ENCODE peak calls at places on chromosomes 5 and 9, in ten cellular contexts. R is iPS DF 6.9; M is aorta; U is cardiac muscle cell; O is brain microvascular endothelial cell; W is A673; F is IMR-90; L is hepatocyte; Q is CD4-positive, alpha-beta memory T cell; J is neuronal stem cell. I is an unnamed sample. For H3K36me3 and H3K27me3, the result is how much of the 10 kb centered on the place peaks cover.

GRCh38 chr5:141869514-141869913 is 8.7 kb downstream of the PCDH1 start:
- DNase-seq in R (no peak), M (peak), U (no peak), O (no peak), W (no peak), F (no peak), L (no peak), Q (no peak), J (no peak), I (peak)

GRCh38 chr5:54217826-54218503 is 92.4 kb downstream of the ARL15 start:
- DNase-seq in R (peak), M (no peak), U (peak), O (peak), W (peak), F (peak), L (peak), Q (peak), J (peak), I (no peak)

GRCh38 chr9:104091708-104092107 is 2.4 kb upstream of the SMC2 start:
- DNase-seq in R (no peak), M (no peak), U (peak), O (peak), W (peak), F (peak), L (no peak), Q (no peak), J (no peak), I (peak)

GRCh38 chr5:122153230-122153629 is 23.9 kb downstream of the ZNF474 start:
- DNase-seq in R (no peak), M (no peak), U (no peak), O (no peak), W (no peak), F (peak), L (no peak), Q (no peak), J (no peak), I (no peak)

GRCh38 chr9:32579706-32580331 is 6.9 kb upstream of the NDUFB6 start:
- DNase-seq in R (no peak), M (peak), U (peak), O (peak), W (peak), F (peak), L (peak), Q (peak), J (peak), I (peak)

GRCh38 chr9:119284118-119284517 is 85.1 kb downstream of the BRINP1 start:
- DNase-seq in R (no peak), M (no peak), U (peak), O (no peak), W (peak), F (no peak), L (peak), Q (no peak), J (no peak), I (peak)

GRCh38 chr5:74765201-74765600 is 1.7 kb downstream of the GFM2 start:
- DNase-seq in R (no peak), M (no peak), U (no peak), O (no peak), W (no peak), F (no peak), L (no peak), Q (no peak), J (no peak), I (no peak)

GRCh38 chr9:37529111-37529510 is 43.4 kb downstream of the POLR1E start:
- DNase-seq in R (no peak), M (no peak), U (no peak), O (peak), W (no peak), F (no peak), L (no peak), Q (peak), J (no peak), I (no peak)

GRCh38 chr9:122209451-122209850 is 19.3 kb downstream of the LHX6 start:
- DNase-seq in R (no peak), M (peak), U (no peak), O (no peak), W (no peak), F (no peak), L (no peak), Q (no peak), J (no peak), I (no peak)

GRCh38 chr5:61479850-61480614 is 148.0 kb downstream of the ZSWIM6 start:
- DNase-seq in R (no peak), M (no peak), U (no peak), O (no peak), W (no peak), F (no peak), L (no peak), Q (no peak), J (no peak), I (no peak)

GRCh38 chr9:105908069-105908468 is 213.7 kb downstream of the TMEM38B start:
- DNase-seq in R (no peak), M (no peak), U (no peak), O (no peak), W (no peak), F (no peak), L (no peak), Q (no peak), J (no peak), I (no peak)

GRCh38 chr9:112295174-112295573 is 38.2 kb downstream of the PTBP3 start:
- DNase-seq in R (no peak), M (no peak), U (no peak), O (no peak), W (no peak), F (no peak), L (no peak), Q (no peak), J (no peak), I (no peak)

GRCh38 chr5:89396262-89396975 is 513.4 kb upstream of the MEF2C start:
- DNase-seq in R (no peak), M (no peak), U (no peak), O (peak), W (no peak), F (peak), L (no peak), Q (no peak), J (no peak), I (no peak)
- H3K4me3 ChIP-seq in R (no peak), M (no peak), U (no peak), O (no peak), W (no peak), F (no peak), L (no peak), Q (no peak), J (no peak), I (no peak)

DNA sequence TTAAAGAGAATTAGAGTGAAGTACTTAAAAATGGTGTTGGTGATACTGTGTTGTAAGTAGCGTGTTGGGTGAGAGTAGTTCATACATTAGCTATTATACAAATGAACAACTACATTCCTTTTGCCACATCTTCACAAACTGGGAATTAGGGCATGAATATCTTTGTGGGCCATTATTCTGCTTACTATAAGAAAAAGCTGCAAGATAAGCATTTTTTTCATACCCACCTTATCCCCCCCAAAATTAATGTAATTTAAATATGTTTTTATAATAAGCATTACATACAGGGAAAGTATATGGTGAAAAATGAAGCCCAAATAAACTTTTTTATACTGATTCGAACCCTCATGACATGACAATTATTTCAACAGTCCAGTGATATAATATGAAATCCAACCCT is 69.5 kb downstream of the FAM81B start:
- DNase-seq in R (no peak), M (no peak), U (no peak), O (no peak), W (no peak), F (no peak), L (no peak), Q (no peak), J (no peak), I (no peak)
- H3K36me3 ChIP-seq in R (under half), M (under half), U (under half), O (under half), W (under half), F (under half), L (under half), Q (under half), J (under half), I (under half)

GRCh38 chr9:137444106-137444790 is 3.1 kb upstream of the ENTPD8 start:
- DNase-seq in R (no peak), M (no peak), U (no peak), O (no peak), W (no peak), F (no peak), L (no peak), Q (no peak), J (no peak), I (no peak)
- H3K27me3 ChIP-seq in R (under half), M (under half), U (under half), O (under half), W (under half), F (under half), L (under half), Q (under half), J (under half), I (under half)

GRCh38 chr5:80125962-80126480 is 90.9 kb downstream of the THBS4 start:
- DNase-seq in R (no peak), M (no peak), U (no peak), O (peak), W (no peak), F (peak), L (no peak), Q (no peak), J (no peak), I (no peak)
- H3K4me3 ChIP-seq in R (no peak), M (no peak), U (no peak), O (no peak), W (no peak), F (no peak), L (no peak), Q (no peak), J (no peak), I (no peak)